ENCODE peak calls at places on chromosomes 2 and 18, in five cellular contexts. Z is C1 segment of cervical spinal cord, Q is NCI-H2107, Y is kidney epithelial cell, J is HS-27A. O is an unnamed sample.

GRCh38 chr18:28647961-28648360 is 471.0 kb upstream of the CDH2 start:
- DNase-seq in J (no peak), Z (no peak), Q (no peak), Y (no peak), O (no peak)

GRCh38 chr18:21134895-21135294 is 23.3 kb upstream of the ROCK1 start:
- DNase-seq in Q (no peak), Z (no peak), J (no peak), Y (no peak), O (no peak)

GRCh38 chr2:224141304-224141703 is 102.2 kb upstream of the SERPINE2 start:
- DNase-seq in Y (no peak), Q (no peak), Z (no peak), J (no peak), O (no peak)

GRCh38 chr18:63553117-63553516 is 10.9 kb downstream of the SERPINB12 start:
- DNase-seq in Y (peak), Z (no peak), J (peak), Q (no peak), O (no peak)

GRCh38 chr2:98458207-98458606 is 13.5 kb downstream of the INPP4A start:
- DNase-seq in J (no peak), Y (no peak), Z (no peak), Q (no peak), O (no peak)

GRCh38 chr2:173553589-173553988 is 198.9 kb downstream of the CDCA7 start:
- DNase-seq in Y (no peak), Q (no peak), Z (no peak), J (no peak), O (no peak)

GRCh38 chr18:10351221-10351795 is 103.1 kb upstream of the APCDD1 start:
- DNase-seq in Q (no peak), J (no peak), Z (no peak), Y (no peak), O (no peak)

GRCh38 chr2:178419123-178419522 is 31.9 kb downstream of the PRKRA start:
- DNase-seq in Z (no peak), Y (no peak), Q (no peak), J (no peak), O (no peak)

GRCh38 chr2:205580591-205580990 is 101.7 kb upstream of the NRP2 start:
- DNase-seq in J (peak), Z (no peak), Q (no peak), Y (no peak), O (no peak)

GRCh38 chr18:55489034-55489741 is 98.8 kb downstream of the TCF4 start:
- DNase-seq in Q (no peak), J (no peak), Y (no peak), Z (no peak), O (no peak)

GRCh38 chr2:234355052-234355720 is 141.7 kb downstream of the ARL4C start:
- DNase-seq in J (no peak), Y (no peak), Z (no peak), Q (no peak), O (no peak)

GRCh38 chr2:74007120-74007519 is 22.4 kb downstream of the TET3 start:
- DNase-seq in Y (no peak), J (no peak), Z (no peak), Q (no peak), O (no peak)

GRCh38 chr2:58239243-58239642 is 1.9 kb downstream of the FANCL start:
- DNase-seq in J (no peak), Z (no peak), Y (no peak), Q (no peak), O (no peak)

GRCh38 chr18:63511285-63511684 is 30.9 kb upstream of the SERPINB12 start:
- DNase-seq in Z (no peak), Y (no peak), Q (no peak), J (no peak), O (no peak)

GRCh38 chr2:239865059-239865639 is 160.0 kb downstream of the NDUFA10 start:
- DNase-seq in Y (no peak), Z (no peak), J (no peak), Q (no peak), O (no peak)

GRCh38 chr2:100957971-100958653 is 44.0 kb upstream of the RPL31 start:
- DNase-seq in Y (no peak), Z (no peak), Q (no peak), J (peak), O (no peak)

GRCh38 chr2:135186054-135186453 is 134.0 kb downstream of the RAB3GAP1 start:
- DNase-seq in Q (no peak), J (no peak), Y (no peak), Z (no peak), O (no peak)

GRCh38 chr2:144078091-144078490 is 441.8 kb downstream of the ZEB2 start:
- DNase-seq in Y (no peak), Q (no peak), J (no peak), Z (no peak), O (no peak)

GRCh38 chr2:168143813-168144212 is 103.6 kb downstream of the STK39 start:
- DNase-seq in J (no peak), Q (no peak), Y (no peak), Z (no peak), O (no peak)

GRCh38 chr2:763766-764525 is 86.7 kb upstream of the TMEM18 start:
- DNase-seq in Z (no peak), Q (no peak), J (no peak), Y (no peak), O (no peak)

GRCh38 chr2:215644233-215644929 is 208.5 kb upstream of the FN1 start:
- DNase-seq in Y (no peak), Q (no peak), J (no peak), Z (no peak), O (no peak)

GRCh38 chr2:197969391-197969893 is 165.0 kb downstream of the PLCL1 start:
- DNase-seq in Y (peak), Z (no peak), Q (no peak), J (no peak), O (no peak)

GRCh38 chr2:138125306-138125900 is 161.1 kb downstream of the HNMT start:
- DNase-seq in Y (no peak), Z (no peak), Q (no peak), J (no peak), O (no peak)

O was measured in amygdala.